ENCODE peak calls at places on chromosomes 2 and 18, in eight cellular contexts. V is NCI-H1694; B is GDM1; I is T-helper 22 cell; X is activated naive CD4-positive, alpha-beta T cell treated with anti-CD3 and anti-CD28 coated beads, Interleukin-2, amount 10 ng/mL, durations not matched to agents 7 days and 5 days; M is head of caudate nucleus; K is iris pigment epithelial cell; U is globus pallidus. O is an unnamed sample.
A peak's percentile ranks its signal among the peaks of the same experiment; 100 is the strongest.

GRCh38 chr2:33009249-33009648 is 62.5 kb downstream of the LTBP1 start:
- DNase-seq in X (no peak), B (no peak), U (no peak), K (no peak), V (no peak), M (no peak), I (no peak), O (no peak)

GRCh38 chr2:142983174-142983573 is 105.7 kb downstream of the KYNU start:
- DNase-seq in B (no peak), K (no peak), M (no peak), U (no peak), I (no peak), X (no peak), V (no peak), O (no peak)

GRCh38 chr2:67446504-67446911 is 49.4 kb downstream of the ETAA1 start:
- DNase-seq in I (no peak), M (no peak), K (peak; percentile 69), U (no peak), X (no peak), B (no peak), V (peak; percentile 63), O (no peak)

GRCh38 chr2:210461401-210461800 is 15.2 kb downstream of the LANCL1 start:
- DNase-seq in K (no peak), B (no peak), M (no peak), X (no peak), I (no peak), U (no peak), V (no peak), O (no peak)

GRCh38 chr2:101473911-101474751 is 781 bp downstream of the RFX8 start:
- DNase-seq in U (peak; percentile 42), X (peak; percentile 61), K (peak; percentile 55), M (peak; percentile 82), I (no peak), B (no peak), V (no peak), O (peak; percentile 49)

GRCh38 chr18:34971313-34971712 is 69.9 kb upstream of the MAPRE2 start:
- DNase-seq in V (no peak), K (peak; percentile 81), X (no peak), I (no peak), U (no peak), M (no peak), B (no peak), O (no peak)

GRCh38 chr2:218291934-218292699 is at the start of gene TMBIM1:
- DNase-seq in X (peak; percentile 82), U (peak; percentile 80), I (peak; percentile 60), K (peak; percentile 75), B (peak; percentile 65), M (peak; percentile 82), V (no peak), O (peak; percentile 81)

GRCh38 chr2:217777906-217778305 is 224.9 kb downstream of the TNS1 start:
- DNase-seq in M (no peak), I (no peak), X (no peak), V (no peak), K (no peak), U (no peak), B (no peak), O (no peak)

GRCh38 chr2:241482556-241482955 is 25.8 kb downstream of the STK25 start:
- DNase-seq in M (no peak), U (no peak), B (no peak), I (no peak), K (no peak), V (no peak), X (no peak), O (no peak)

GRCh38 chr2:64142817-64143153 is 1.4 kb downstream of the PELI1 start:
- DNase-seq in V (no peak), K (peak; percentile 11), I (no peak), U (no peak), M (no peak), B (no peak), X (no peak), O (no peak)

GRCh38 chr18:23908827-23909226 is 105.7 kb upstream of the TTC39C start:
- DNase-seq in M (no peak), I (no peak), B (no peak), K (no peak), V (no peak), U (no peak), X (no peak), O (no peak)

GRCh38 chr2:96832751-96833507 is 10.9 kb downstream of the ANKRD23 start:
- DNase-seq in I (no peak), B (no peak), M (no peak), K (peak; percentile 70), U (no peak), V (no peak), X (no peak), O (no peak)

GRCh38 chr2:23386422-23387220 is 1.6 kb downstream of the KLHL29 start:
- DNase-seq in V (peak; percentile 22), U (no peak), X (peak; percentile 33), B (no peak), I (no peak), K (peak; percentile 36), M (peak; percentile 37), O (peak; percentile 84)

GRCh38 chr18:47800192-47800591 is 130.3 kb downstream of the SMAD2 start:
- DNase-seq in U (no peak), X (no peak), M (no peak), B (no peak), I (no peak), K (no peak), V (no peak), O (no peak)

GRCh38 chr2:38430196-38430595 is 53.1 kb upstream of the ATL2 start:
- DNase-seq in I (no peak), K (no peak), X (no peak), M (no peak), U (no peak), V (no peak), B (no peak), O (no peak)

GRCh38 chr18:62828852-62829251 is 113.5 kb downstream of the PHLPP1 start:
- DNase-seq in K (peak; percentile 46), I (no peak), U (no peak), B (no peak), V (no peak), X (no peak), M (no peak), O (no peak)

GRCh38 chr2:235324324-235324723 is 169.5 kb upstream of the AGAP1 start:
- DNase-seq in B (no peak), K (no peak), X (no peak), I (no peak), U (no peak), V (no peak), M (no peak), O (no peak)

GRCh38 chr2:45332567-45332966 is 278.5 kb downstream of the SRBD1 start:
- DNase-seq in M (no peak), I (no peak), V (no peak), K (no peak), X (no peak), B (no peak), U (no peak), O (no peak)

GRCh38 chr2:84925724-84926376 is 20.4 kb downstream of the TMSB10 start:
- DNase-seq in M (peak; percentile 96), K (peak; percentile 82), B (peak; percentile 88), X (peak; percentile 99), U (peak; percentile 88), I (peak; percentile 91), V (peak; percentile 92), O (peak; percentile 89)

GRCh38 chr2:85924522-85924921 is 35.7 kb upstream of the ST3GAL5 start:
- DNase-seq in V (no peak), U (peak; percentile 87), M (peak; percentile 63), B (no peak), K (peak; percentile 96), X (no peak), I (no peak), O (no peak)

GRCh38 chr2:11417946-11418585 is 47.9 kb downstream of the E2F6 start:
- DNase-seq in M (no peak), V (no peak), U (no peak), X (no peak), I (no peak), K (no peak), B (peak; percentile 11), O (no peak)

GRCh38 chr2:176157499-176158305 is 595 bp downstream of the HOXD3 start:
- DNase-seq in K (no peak), V (peak; percentile 29), X (no peak), I (no peak), M (no peak), U (no peak), B (no peak), O (no peak)

GRCh38 chr2:96860065-96861029 is 2.5 kb upstream of the ANKRD39 start:
- DNase-seq in U (no peak), V (no peak), K (no peak), B (peak; percentile 22), I (no peak), X (no peak), M (no peak), O (no peak)

GRCh38 chr2:199716807-199717586 is 134.0 kb downstream of the FTCDNL1 start:
- DNase-seq in B (no peak), V (peak; percentile 26), X (no peak), I (no peak), K (no peak), M (no peak), U (no peak), O (no peak)

GRCh38 chr2:197159681-197160211 is 150.8 kb downstream of the ANKRD44 start:
- DNase-seq in I (peak; percentile 52), U (no peak), M (no peak), X (no peak), K (peak; percentile 78), B (peak; percentile 9), V (no peak), O (no peak)

GRCh38 chr2:230901006-230901405 is 24.0 kb downstream of the GPR55 start:
- DNase-seq in K (no peak), U (no peak), B (no peak), I (no peak), V (no peak), X (no peak), M (peak; percentile 15), O (no peak)

GRCh38 chr18:69727912-69728572 is 219.6 kb downstream of the CD226 start:
- DNase-seq in V (no peak), B (no peak), I (no peak), U (no peak), K (no peak), M (no peak), X (no peak), O (no peak)

GRCh38 chr2:99784946-99785345 is 295.1 kb upstream of the REV1 start:
- DNase-seq in B (no peak), M (no peak), K (no peak), U (no peak), I (no peak), X (no peak), V (no peak), O (no peak)

GRCh38 chr2:120630031-120630701 is 105.5 kb upstream of the GLI2 start:
- DNase-seq in B (no peak), I (no peak), M (no peak), V (no peak), X (no peak), U (no peak), K (no peak), O (no peak)

GRCh38 chr2:230666885-230667712 is 45.5 kb upstream of the CAB39 start:
- DNase-seq in M (no peak), K (peak; percentile 32), I (no peak), V (no peak), B (peak; percentile 51), X (no peak), U (peak; percentile 42), O (peak; percentile 27)

O was measured in posterior cingulate gyrus.